ENCODE peak calls at places on chromosomes 4 and X, in four cellular contexts. Q, T, B and L are unnamed samples. For H3K4me1, the result is how much of the 10 kb centered on the place peaks cover.

GRCh38 chr4:5964030-5964429 is 54.2 kb downstream of the C4orf50 start:
- ATAC-seq in Q (no peak), T (no peak), B (no peak), L (no peak)

GRCh38 chr4:152594981-152595916 is 59.4 kb upstream of the FBXW7 start:
- ATAC-seq in Q (no peak), T (no peak), B (no peak), L (no peak)

GRCh38 chr4:117376700-117377099 is 291.3 kb upstream of the TRAM1L1 start:
- ATAC-seq in Q (no peak), T (no peak), B (no peak), L (no peak)

GRCh38 chrX:103356023-103356798 is at the start of gene TCEAL9:
- ATAC-seq in Q (peak), T (peak), B (peak), L (peak)

GRCh38 chr4:17166954-17167353 is 268.5 kb upstream of the LDB2 start:
- ATAC-seq in Q (no peak), T (no peak), B (no peak), L (peak)

GRCh38 chr4:123997116-123997515 is 600.5 kb downstream of the SPRY1 start:
- ATAC-seq in Q (no peak), T (no peak), B (peak), L (no peak)

GRCh38 chr4:110183643-110184042 is 14.8 kb downstream of the ELOVL6 start:
- ATAC-seq in Q (no peak), T (no peak), B (no peak), L (no peak)

GRCh38 chr4:168384437-168385141 is 66.0 kb upstream of the DDX60 start:
- ATAC-seq in Q (no peak), T (no peak), B (no peak), L (no peak)

GRCh38 chr4:78481180-78481579 is 70.4 kb upstream of the ANXA3 start:
- ATAC-seq in Q (no peak), T (no peak), B (no peak), L (peak)

GRCh38 chr4:185307136-185307950 is 88.4 kb downstream of the LRP2BP start:
- ATAC-seq in Q (no peak), T (no peak), B (no peak), L (no peak)

GRCh38 chr4:54941994-54942552 is 183.3 kb downstream of the KDR start:
- ATAC-seq in Q (no peak), T (no peak), B (no peak), L (no peak)

DNA sequence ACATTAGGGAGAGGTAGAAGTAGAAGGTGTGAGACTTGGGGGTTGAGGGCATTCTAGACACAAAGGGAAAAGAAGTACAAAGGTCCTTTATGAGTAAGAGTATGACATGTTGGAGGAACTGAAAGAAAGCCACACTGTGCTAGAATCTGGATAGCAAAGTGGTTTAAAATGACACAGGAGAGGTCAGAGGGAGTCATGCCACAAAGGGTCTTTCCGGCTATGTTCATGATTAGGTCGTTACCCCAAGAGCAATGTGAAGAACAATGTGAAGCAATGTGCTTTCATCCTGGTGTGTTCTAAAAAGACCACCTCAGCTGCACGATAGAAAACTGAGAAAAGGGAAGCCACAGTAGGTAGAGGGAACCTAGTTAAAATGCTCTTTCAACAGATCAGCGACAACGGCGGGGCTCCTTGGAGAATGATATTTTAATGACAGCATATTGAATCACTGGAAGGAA is 29.2 kb downstream of the SMIM14 start:
- ATAC-seq in Q (peak), T (no peak), B (peak), L (no peak)
- TF ChIP-seq EP300 in Q (no peak), T (no peak), B (peak), L (no peak)

GRCh38 chrX:154776753-154777152 is 14.1 kb downstream of the DKC1 start:
- ATAC-seq in Q (no peak), T (no peak), B (no peak), L (no peak)
- TF ChIP-seq POLR2A in Q (no peak), T (no peak), B (no peak), L (no peak)

GRCh38 chr4:81875962-81876650 is 404.4 kb upstream of the RASGEF1B start:
- ATAC-seq in Q (no peak), T (no peak), B (no peak), L (no peak)
- H3K4me1 ChIP-seq in Q (under half), T (under half), B (under half), L (under half)

DNA sequence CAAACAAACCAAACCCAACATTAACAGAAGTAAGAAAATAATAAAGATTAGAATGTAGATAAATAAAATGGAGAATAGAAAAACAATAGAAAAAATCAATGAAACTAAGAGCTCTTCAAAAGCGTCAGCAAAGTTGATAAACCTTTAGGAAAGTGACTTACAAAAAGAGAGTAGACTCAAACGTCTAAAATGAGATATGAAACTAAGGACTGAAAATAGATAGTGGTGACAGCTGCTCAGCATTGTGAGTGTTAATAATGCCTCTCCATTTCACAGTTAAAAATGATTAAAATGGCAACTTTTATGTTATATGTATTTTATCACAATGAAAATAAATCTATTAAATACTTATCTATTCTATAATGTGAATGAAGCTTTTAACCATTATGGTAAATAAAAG is 125.7 kb upstream of the CPXCR1 start:
- ATAC-seq in Q (no peak), T (no peak), B (no peak), L (no peak)
- TF ChIP-seq EP300 in Q (no peak), T (no peak), B (no peak), L (no peak)

GRCh38 chr4:146369446-146369845 is 152.3 kb downstream of the SLC10A7 start:
- ATAC-seq in Q (no peak), T (no peak), B (no peak), L (no peak)
- TF ChIP-seq POLR2A in Q (no peak), T (no peak), B (no peak), L (no peak)

DNA sequence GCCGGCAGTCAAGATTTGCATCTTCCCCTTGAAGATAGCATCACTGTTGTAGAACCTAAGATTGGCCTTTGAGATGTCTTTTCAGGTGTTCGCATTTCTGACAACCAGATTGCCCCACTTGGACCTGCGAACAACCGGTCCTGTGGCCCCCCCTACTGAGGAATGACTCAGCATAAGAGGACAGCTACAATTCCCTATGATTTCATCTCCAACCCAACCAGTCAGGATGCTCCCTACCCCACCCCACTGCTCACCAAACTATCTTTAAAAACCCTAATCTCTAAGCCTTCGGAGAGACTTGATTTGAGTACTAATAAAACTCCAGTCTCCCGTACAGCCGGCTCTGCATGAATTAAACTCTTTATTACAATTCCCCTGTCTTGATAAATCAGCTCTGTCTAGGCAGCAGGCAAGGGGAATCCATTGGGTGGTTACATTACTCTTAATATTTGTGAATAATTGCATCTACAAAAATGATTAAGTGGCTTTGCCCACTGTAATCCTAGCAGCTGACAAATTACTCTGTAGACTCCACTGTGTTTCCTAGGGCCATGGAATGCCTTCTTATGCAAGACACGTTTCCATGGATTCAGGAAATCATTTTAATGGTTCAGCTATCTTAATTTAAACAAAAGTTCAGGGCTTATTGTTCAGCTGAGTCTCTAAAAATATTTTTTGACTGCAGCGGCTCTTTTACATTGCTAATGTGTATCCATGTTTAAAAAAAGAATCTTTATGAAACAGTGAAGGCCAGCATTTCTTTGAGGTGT is 95.3 kb downstream of the GPR143 start:
- ATAC-seq in Q (no peak), T (no peak), B (no peak), L (no peak)
- H3K4me1 ChIP-seq in Q (under half), T (under half), B (under half), L (under half)

DNA sequence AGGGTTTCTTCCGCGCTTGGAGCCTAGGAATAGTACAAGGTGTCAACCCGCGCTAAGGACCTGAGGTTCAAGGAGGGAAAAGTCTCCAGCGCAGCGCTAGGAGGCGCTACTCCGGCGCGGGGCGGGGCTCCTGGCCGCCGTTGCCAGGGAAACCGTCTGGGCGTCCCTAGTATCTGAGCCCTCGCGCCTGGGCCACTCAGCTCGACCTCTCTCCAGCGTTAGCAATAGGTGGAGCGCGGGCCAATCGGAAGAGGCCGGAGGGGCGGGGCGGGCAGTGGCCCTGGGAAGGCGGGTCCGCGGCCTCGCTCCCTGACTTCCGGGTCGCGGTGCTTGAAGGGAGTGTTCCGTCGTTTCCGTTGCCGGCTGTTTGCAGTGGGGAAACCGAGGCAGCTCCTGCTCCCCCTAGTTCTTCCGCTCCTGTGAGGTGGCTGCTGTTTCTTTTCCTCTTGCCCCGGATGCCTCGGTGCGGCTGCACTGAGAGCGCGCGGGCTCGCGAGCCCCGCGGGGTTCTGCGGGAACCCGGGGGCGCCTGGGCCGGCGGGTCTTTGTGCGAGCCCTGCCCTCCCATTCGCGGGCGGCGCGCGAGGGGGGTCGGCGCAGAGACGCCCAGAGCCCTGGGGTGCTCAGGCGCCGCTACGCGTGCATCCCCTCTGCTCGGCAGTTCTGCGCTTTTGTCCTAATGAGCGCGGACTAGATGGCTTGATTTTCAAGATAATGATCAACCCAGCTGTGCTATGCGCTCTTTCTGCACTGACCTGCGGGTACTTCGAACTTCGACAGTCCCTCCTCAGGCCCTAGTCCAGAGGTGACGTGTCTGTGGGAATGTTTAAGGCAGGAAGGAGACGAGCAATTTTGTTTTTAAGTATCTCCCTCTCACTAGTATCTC is at the start of gene ELMOD2:
- ATAC-seq in Q (peak), T (peak), B (peak), L (peak)
- TF ChIP-seq EP300 in Q (no peak), T (no peak), B (peak), L (no peak)

GRCh38 chr4:101850698-101851097 is 60.2 kb downstream of the BANK1 start:
- ATAC-seq in Q (no peak), T (no peak), B (no peak), L (no peak)

GRCh38 chr4:101855239-101855638 is 64.7 kb downstream of the BANK1 start:
- ATAC-seq in Q (no peak), T (no peak), B (no peak), L (no peak)

GRCh38 chr4:101853691-101854090 is 63.2 kb downstream of the BANK1 start:
- ATAC-seq in Q (no peak), T (no peak), B (no peak), L (no peak)

GRCh38 chr4:101853028-101853427 is 62.5 kb downstream of the BANK1 start:
- ATAC-seq in Q (no peak), T (no peak), B (no peak), L (no peak)

DNA sequence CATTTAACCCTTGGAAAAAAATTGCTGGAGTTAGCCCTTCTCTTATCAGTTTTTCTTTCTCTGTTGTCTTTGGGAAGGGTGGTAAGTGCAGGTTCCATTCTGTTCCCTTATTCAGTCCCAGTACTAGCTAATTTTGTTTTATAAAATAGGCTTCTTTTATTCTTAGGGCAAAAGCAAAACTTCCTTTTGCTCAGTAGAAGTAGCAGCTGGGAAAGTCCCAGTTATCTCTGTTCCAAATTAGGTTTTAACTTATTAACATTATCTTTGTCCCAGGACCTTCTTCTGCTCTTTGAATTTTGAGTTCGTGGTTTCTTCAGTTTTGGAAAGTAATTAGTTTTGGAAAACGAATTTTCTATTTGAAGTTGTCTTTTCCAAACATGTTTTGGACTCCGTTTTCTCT is 61.1 kb downstream of the BANK1 start:
- ATAC-seq in Q (no peak), T (no peak), B (no peak), L (no peak)
- TF ChIP-seq POLR2A in Q (no peak), T (no peak), B (no peak), L (no peak)

DNA sequence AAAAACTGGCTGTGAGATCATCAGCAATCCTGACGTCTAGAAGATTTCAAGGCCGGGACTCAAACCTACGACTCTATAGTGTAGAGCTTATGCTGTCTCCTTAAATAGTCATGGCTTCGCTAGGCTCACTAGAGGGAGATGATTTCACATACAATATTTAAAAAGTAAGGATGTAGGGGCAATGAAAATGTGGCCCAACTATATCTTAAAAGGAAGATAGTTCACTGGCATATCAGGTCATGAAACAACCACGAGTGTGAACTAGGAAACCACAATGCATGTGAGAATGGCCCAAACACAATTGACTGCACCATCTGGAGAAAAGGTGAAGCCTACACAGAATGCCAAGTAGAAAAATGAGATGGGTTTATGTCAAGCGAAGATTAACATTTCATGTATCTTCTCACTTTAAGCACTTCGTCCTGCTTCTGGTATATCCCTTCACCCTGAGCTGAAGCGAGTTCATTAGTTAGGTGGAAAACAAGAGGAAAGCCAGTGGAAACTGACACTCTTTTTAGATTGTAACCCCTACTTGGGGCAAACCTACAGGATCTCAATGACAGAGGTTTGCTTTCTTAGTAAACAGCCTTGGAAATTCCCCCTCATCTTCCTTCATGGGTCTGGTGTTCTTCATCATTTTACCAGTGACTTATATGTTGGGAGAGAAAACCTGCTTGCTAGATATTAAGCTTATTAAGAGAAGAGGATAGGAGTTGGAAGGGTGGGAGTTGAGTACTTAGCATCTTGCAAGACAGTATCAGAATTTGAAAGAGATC is 17.4 kb downstream of the FAM9C start:
- ATAC-seq in Q (no peak), T (no peak), B (no peak), L (no peak)
- H3K4me1 ChIP-seq in Q (half or more), T (under half), B (under half), L (under half)

DNA sequence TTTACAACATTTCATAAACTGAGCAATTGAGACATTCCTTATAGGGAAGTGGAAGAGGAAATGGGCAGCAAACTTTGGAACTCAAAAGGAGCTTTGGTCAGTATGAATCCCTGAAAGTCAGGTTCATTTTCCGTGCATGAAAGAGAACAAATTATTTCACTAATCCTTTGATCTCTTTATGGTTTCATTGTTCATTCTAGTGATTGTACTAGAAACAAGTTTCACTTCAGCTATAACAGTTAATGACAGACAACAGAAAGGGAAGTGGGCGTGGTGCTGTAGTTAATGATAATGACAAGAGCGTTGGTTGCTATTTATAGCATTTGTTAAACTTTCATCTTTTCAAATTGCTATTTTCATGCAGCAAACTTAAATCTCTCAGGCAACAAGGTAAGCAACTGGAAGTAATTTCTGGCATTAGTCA is 98.3 kb downstream of the AREG start:
- ATAC-seq in Q (no peak), T (no peak), B (no peak), L (no peak)
- TF ChIP-seq EP300 in Q (no peak), T (no peak), B (no peak), L (no peak)